ENCODE peak calls at places on chromosomes 16 and 17, in ten cellular contexts. I is heart left ventricle, U is IMR-90, Y is ovary, P is heart right ventricle, Q is lower lobe of right lung, J is HCT116, E is right lobe of liver, A is lung, Z is prostate gland. B is an unnamed sample.

GRCh38 chr17:59361916-59362810 is 30.7 kb downstream of the YPEL2 start:
- DNase-seq in I (no peak), U (peak; percentile 93), Y (no peak), P (no peak), Q (no peak), J (no peak), E (no peak), A (no peak), Z (no peak), B (peak; percentile 18)

GRCh38 chr17:26792486-26792885 is 501.4 kb upstream of the WSB1 start:
- DNase-seq in I (no peak), U (peak; percentile 55), Y (no peak), P (no peak), Q (no peak), J (no peak), E (no peak), A (no peak), Z (no peak), B (no peak)

GRCh38 chr17:4405699-4406098 is 28.0 kb upstream of the SPNS3 start:
- DNase-seq in I (no peak), U (no peak), Y (no peak), P (no peak), Q (no peak), J (no peak), E (no peak), A (no peak), Z (no peak), B (no peak)

GRCh38 chr16:30741461-30741914 is 6.7 kb upstream of the PHKG2 start:
- DNase-seq in I (no peak), U (peak; percentile 92), Y (no peak), P (no peak), Q (peak; percentile 78), J (peak; percentile 68), E (peak; percentile 65), A (peak; percentile 87), Z (peak; percentile 78), B (peak; percentile 25)

GRCh38 chr17:57097832-57098421 is 12.9 kb downstream of the AKAP1 start:
- DNase-seq in I (peak; percentile 76), U (peak; percentile 78), Y (peak; percentile 33), P (peak; percentile 74), Q (no peak), J (no peak), E (no peak), A (no peak), Z (no peak), B (no peak)

GRCh38 chr17:43465049-43465448 is 18.7 kb upstream of the DHX8 start:
- DNase-seq in I (no peak), U (no peak), Y (no peak), P (no peak), Q (no peak), J (no peak), E (no peak), A (no peak), Z (no peak), B (no peak)

GRCh38 chr17:75751676-75752404 is 13.2 kb downstream of the GALK1 start:
- DNase-seq in I (no peak), U (no peak), Y (no peak), P (no peak), Q (no peak), J (no peak), E (no peak), A (no peak), Z (no peak), B (no peak)

GRCh38 chr16:79282806-79283205 is 317.7 kb downstream of the MAF start:
- DNase-seq in I (no peak), U (no peak), Y (no peak), P (no peak), Q (no peak), J (no peak), E (no peak), A (no peak), Z (no peak), B (no peak)

GRCh38 chr17:80082403-80083135 is 18.8 kb upstream of the GAA start:
- DNase-seq in I (peak; percentile 49), U (peak; percentile 78), Y (peak; percentile 62), P (peak; percentile 63), Q (no peak), J (peak; percentile 75), E (no peak), A (peak; percentile 66), Z (peak; percentile 60), B (peak; percentile 84)

GRCh38 chr16:51141541-51141940 is 9.5 kb downstream of the SALL1 start:
- DNase-seq in I (no peak), U (no peak), Y (no peak), P (no peak), Q (no peak), J (no peak), E (no peak), A (no peak), Z (no peak), B (no peak)

GRCh38 chr17:54180919-54181318 is 358.2 kb downstream of the KIF2B start:
- DNase-seq in I (no peak), U (no peak), Y (no peak), P (no peak), Q (no peak), J (no peak), E (no peak), A (no peak), Z (no peak), B (peak; percentile 3)

GRCh38 chr16:11501583-11502138 is 85.1 kb downstream of the LITAF start:
- DNase-seq in I (no peak), U (no peak), Y (no peak), P (no peak), Q (no peak), J (no peak), E (no peak), A (no peak), Z (no peak), B (no peak)

GRCh38 chr17:35981908-35982330 is 622 bp upstream of the CCL16 start:
- DNase-seq in I (no peak), U (no peak), Y (no peak), P (no peak), Q (no peak), J (no peak), E (peak; percentile 77), A (no peak), Z (no peak), B (no peak)

DNA sequence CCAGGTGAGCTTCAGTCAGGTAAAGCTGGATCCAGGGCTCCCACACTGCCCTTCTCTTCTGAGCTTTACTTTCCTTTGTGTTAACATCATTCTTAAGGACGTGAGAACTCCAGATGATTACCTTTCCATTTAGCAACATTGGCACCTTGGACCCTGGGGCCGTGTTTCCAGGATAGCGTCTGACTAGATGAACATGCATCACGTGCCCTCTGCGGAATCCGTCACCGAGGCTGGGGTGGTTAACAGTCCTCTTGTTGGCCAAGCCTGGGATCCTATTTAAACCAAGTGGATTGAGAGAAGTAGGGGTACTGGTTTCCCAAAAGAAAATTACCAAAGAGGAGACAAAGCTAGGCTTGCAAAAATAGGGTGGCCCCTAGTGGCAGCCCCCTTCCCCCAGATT is 3.9 kb upstream of the LAT start:
- DNase-seq in I (no peak), U (no peak), Y (no peak), P (no peak), Q (no peak), J (no peak), E (no peak), A (no peak), Z (no peak), B (no peak)
- TF ChIP-seq CTCF in I (no peak), U (no peak), Y (no peak), P (no peak), Q (no peak), J (no peak), E (no peak), A (no peak), Z (no peak), B (no peak)

GRCh38 chr17:45224671-45225050 is 3.0 kb downstream of the FMNL1 start:
- DNase-seq in I (no peak), U (no peak), Y (no peak), P (no peak), Q (no peak), J (no peak), E (no peak), A (no peak), Z (no peak), B (no peak)
- H3K4me3 ChIP-seq in I (no peak overlapping the region), U (no peak overlapping the region), Y (no peak overlapping the region), P (peak overlapping the region; percentile 71), Q (peak overlapping the region; percentile 60), J (no peak overlapping the region), E (no peak overlapping the region), A (no peak overlapping the region), Z (no peak overlapping the region), B (no peak overlapping the region)

GRCh38 chr17:83194189-83194565 is 114.8 kb downstream of the METRNL start:
- DNase-seq in I (no peak), U (no peak), Y (no peak), P (no peak), Q (peak; percentile 39), J (no peak), E (peak; percentile 16), A (no peak), Z (no peak), B (no peak)
- H3K9me3 ChIP-seq in I (no peaks in the 10 kb centered on the region), U (no peaks in the 10 kb centered on the region), Y (no peaks in the 10 kb centered on the region), P (no peaks in the 10 kb centered on the region), Q (no peaks in the 10 kb centered on the region), J (no peaks in the 10 kb centered on the region), E (no peaks in the 10 kb centered on the region), A (no peaks in the 10 kb centered on the region), Z (no peaks in the 10 kb centered on the region), B (no peaks in the 10 kb centered on the region)

GRCh38 chr17:71157297-71157696 is 963.5 kb upstream of the SOX9 start:
- DNase-seq in I (no peak), U (no peak), Y (no peak), P (no peak), Q (no peak), J (no peak), E (no peak), A (no peak), Z (no peak), B (no peak)
- TF ChIP-seq CTCF in I (no peak), U (no peak), Y (no peak), P (no peak), Q (no peak), J (no peak), E (no peak), A (no peak), Z (no peak), B (no peak)

GRCh38 chr16:71895679-71896385 is 501 bp downstream of the IST1 start:
- DNase-seq in I (peak; percentile 43), U (peak; percentile 50), Y (no peak), P (peak; percentile 29), Q (peak; percentile 67), J (no peak), E (peak; percentile 56), A (peak; percentile 49), Z (peak; percentile 15), B (peak; percentile 41)

GRCh38 chr16:71894921-71895678 is at the start of gene IST1:
- DNase-seq in I (peak; percentile 99), U (peak; percentile 99), Y (peak; percentile 98), P (peak; percentile 99), Q (peak; percentile 99), J (peak; percentile 96), E (peak; percentile 99), A (peak; percentile 98), Z (peak; percentile 98), B (peak; percentile 99)

GRCh38 chr16:71894229-71894920 is 956 bp upstream of the IST1 start:
- DNase-seq in I (peak; percentile 42), U (peak; percentile 76), Y (peak; percentile 26), P (peak; percentile 49), Q (peak; percentile 68), J (peak; percentile 43), E (peak; percentile 53), A (peak; percentile 37), Z (peak; percentile 51), B (peak; percentile 64)

GRCh38 chr16:71896688-71897368 is 1.5 kb downstream of the IST1 start:
- DNase-seq in I (no peak), U (no peak), Y (no peak), P (no peak), Q (no peak), J (no peak), E (no peak), A (no peak), Z (no peak), B (no peak)

GRCh38 chr16:71893888-71894228 is 1.5 kb upstream of the IST1 start:
- DNase-seq in I (no peak), U (no peak), Y (no peak), P (no peak), Q (no peak), J (no peak), E (no peak), A (no peak), Z (no peak), B (no peak)
- H3K4me3 ChIP-seq in I (peak overlapping the region; percentile 95), U (peak overlapping the region; percentile 80), Y (peak overlapping the region; percentile 72), P (peak overlapping the region; percentile 78), Q (peak overlapping the region; percentile 94), J (peak overlapping the region; percentile 97), E (peak overlapping the region; percentile 86), A (no peak overlapping the region), Z (peak overlapping the region; percentile 70), B (peak overlapping the region; percentile 78)

B was measured in A673.